ENCODE peak calls at places on chromosomes 1 and 21, in eight cellular contexts. T is suprapubic skin, C is heart right ventricle, P is cardiac fibroblast, W is uterus, I is RWPE1, J is heart left ventricle, G is HL-60. U is an unnamed sample.

GRCh38 chr1:3743421-3743820 is 8.8 kb upstream of the CCDC27 start:
- DNase-seq in T (no peak), C (no peak), P (peak), W (no peak), I (no peak), J (no peak), G (no peak), U (no peak)

GRCh38 chr1:225368036-225368552 is 59.7 kb downstream of the LBR start:
- DNase-seq in T (no peak), C (no peak), P (no peak), W (no peak), I (no peak), J (no peak), G (no peak), U (no peak)

GRCh38 chr1:151006331-151007052 is at the start of gene MINDY1:
- DNase-seq in T (peak), C (peak), P (peak), W (peak), I (peak), J (peak), G (peak), U (peak)

GRCh38 chr1:64312431-64312830 is 109.0 kb downstream of the UBE2U start:
- DNase-seq in T (no peak), C (no peak), P (no peak), W (no peak), I (no peak), J (no peak), G (no peak), U (no peak)

GRCh38 chr1:226601456-226601855 is 52.9 kb downstream of the STUM start:
- DNase-seq in T (no peak), C (no peak), P (no peak), W (no peak), I (no peak), J (no peak), G (no peak), U (no peak)

GRCh38 chr1:245512181-245512888 is 357.6 kb downstream of the KIF26B start:
- DNase-seq in T (no peak), C (no peak), P (no peak), W (no peak), I (no peak), J (no peak), G (no peak), U (no peak)

GRCh38 chr21:14736162-14736561 is 190.0 kb upstream of the SAMSN1 start:
- DNase-seq in T (no peak), C (no peak), P (no peak), W (no peak), I (no peak), J (no peak), G (no peak), U (peak)

GRCh38 chr1:17232759-17233661 is 15.9 kb upstream of the PADI3 start:
- DNase-seq in T (no peak), C (no peak), P (peak), W (no peak), I (peak), J (no peak), G (no peak), U (no peak)

GRCh38 chr1:99640672-99641071 is 5.2 kb upstream of the PALMD start:
- DNase-seq in T (no peak), C (no peak), P (no peak), W (no peak), I (no peak), J (no peak), G (no peak), U (no peak)

GRCh38 chr1:117113199-117113598 is 8.3 kb downstream of the TRIM45 start:
- DNase-seq in T (no peak), C (no peak), P (no peak), W (no peak), I (no peak), J (no peak), G (no peak), U (no peak)

GRCh38 chr21:28518620-28519019 is 474.1 kb downstream of the LTN1 start:
- DNase-seq in T (no peak), C (no peak), P (peak), W (no peak), I (no peak), J (no peak), G (no peak), U (no peak)

GRCh38 chr1:98325646-98326441 is 335.7 kb upstream of the SNX7 start:
- DNase-seq in T (peak), C (peak), P (peak), W (no peak), I (peak), J (no peak), G (no peak), U (no peak)

GRCh38 chr1:56034222-56034621 is 545.1 kb downstream of the PLPP3 start:
- DNase-seq in T (no peak), C (no peak), P (peak), W (no peak), I (no peak), J (no peak), G (no peak), U (no peak)

GRCh38 chr1:244050835-244051444 is at the start of gene ZBTB18:
- DNase-seq in T (no peak), C (no peak), P (peak), W (no peak), I (no peak), J (no peak), G (no peak), U (no peak)

GRCh38 chr1:185719021-185719420 is 15.2 kb upstream of the HMCN1 start:
- DNase-seq in T (no peak), C (no peak), P (peak), W (no peak), I (peak), J (no peak), G (no peak), U (no peak)

GRCh38 chr1:21924503-21925005 is 12.6 kb downstream of the HSPG2 start:
- DNase-seq in T (no peak), C (no peak), P (no peak), W (peak), I (no peak), J (peak), G (peak), U (no peak)

GRCh38 chr1:93907718-93908117 is 1.5 kb downstream of the GCLM start:
- DNase-seq in T (no peak), C (peak), P (peak), W (no peak), I (no peak), J (peak), G (no peak), U (no peak)

GRCh38 chr1:100773444-100773843 is 53.9 kb downstream of the VCAM1 start:
- DNase-seq in T (no peak), C (no peak), P (peak), W (no peak), I (no peak), J (no peak), G (no peak), U (no peak)

GRCh38 chr1:74835046-74835445 is 102.1 kb downstream of the TYW3 start:
- DNase-seq in T (no peak), C (no peak), P (no peak), W (no peak), I (no peak), J (no peak), G (no peak), U (no peak)

DNA sequence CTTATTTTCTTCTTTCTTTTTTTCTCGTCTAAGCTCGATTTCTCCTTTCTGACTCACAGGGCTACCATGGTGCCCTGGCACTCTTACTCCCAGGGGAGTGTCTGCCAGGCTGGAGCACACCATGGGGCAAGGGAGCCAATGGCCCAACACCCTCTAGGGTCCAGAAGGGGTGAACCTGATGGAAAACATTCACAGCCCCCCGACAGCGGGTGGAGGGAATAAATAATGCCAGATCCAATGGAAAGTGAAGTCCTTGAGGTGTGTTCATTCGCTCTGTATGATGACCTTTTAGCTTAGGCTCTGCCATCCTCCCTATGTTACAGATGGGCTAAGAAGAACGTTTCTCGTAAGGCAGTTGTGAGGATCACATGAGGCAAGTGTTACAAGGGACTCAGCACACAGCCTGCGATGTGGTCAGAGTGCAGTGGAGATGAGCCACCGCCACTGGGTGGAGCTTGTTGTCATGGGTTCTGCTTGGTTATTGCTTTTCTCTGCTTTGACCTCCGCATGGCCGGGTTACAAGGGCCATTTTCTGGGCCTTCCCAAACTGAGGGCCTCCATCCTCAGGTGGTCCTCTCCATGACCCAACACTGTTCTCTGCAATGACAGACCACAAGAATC is 3.5 kb upstream of the FCMR start:
- DNase-seq in T (no peak), C (peak), P (no peak), W (no peak), I (no peak), J (no peak), G (peak), U (peak)
- TF ChIP-seq CTCF in T (no peak), C (peak), P (no peak), W (no peak), I (no peak), J (no peak), G (no peak), U (peak)

DNA sequence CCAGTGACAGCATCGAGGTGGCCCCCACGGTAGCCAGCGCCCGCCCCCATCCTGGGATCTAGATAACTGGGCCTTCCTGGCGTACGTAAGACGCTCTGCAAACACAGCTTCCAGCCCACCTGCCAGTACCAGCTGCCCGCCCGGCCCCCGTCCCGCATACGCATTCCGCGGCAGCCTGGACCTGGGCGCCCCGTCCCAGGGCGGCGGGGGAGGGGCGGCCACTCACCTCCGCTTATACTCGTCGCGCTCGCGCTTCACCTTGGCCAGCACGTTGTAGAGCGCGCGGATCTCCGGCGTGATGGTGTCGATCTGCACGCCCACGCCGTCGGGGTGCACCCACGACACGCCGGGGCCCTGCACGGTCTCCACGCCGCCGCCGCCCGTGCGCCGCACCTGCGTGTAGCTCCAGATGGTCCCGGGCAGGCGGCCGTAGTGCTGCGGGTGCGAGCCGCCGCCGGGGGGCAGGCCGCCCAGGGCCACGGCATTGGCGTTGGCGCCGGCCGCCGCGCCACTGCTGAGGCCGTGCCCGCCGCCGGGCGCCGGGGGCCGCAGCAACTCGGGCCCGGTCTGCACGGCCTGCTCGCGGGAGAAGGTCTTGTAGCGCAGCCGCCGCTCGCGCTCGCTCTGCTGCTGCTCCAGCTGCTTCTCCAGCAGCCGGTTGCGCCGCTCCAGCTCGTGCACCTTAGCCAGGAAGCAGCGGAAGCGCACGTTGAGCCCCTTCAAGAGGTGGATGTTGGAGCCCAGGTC is 861 bp downstream of the IFFO2 start:
- DNase-seq in T (no peak), C (peak), P (peak), W (peak), I (peak), J (peak), G (peak), U (no peak)
- TF ChIP-seq CTCF in T (no peak), C (peak), P (no peak), W (no peak), I (peak), J (peak), G (no peak), U (peak)

GRCh38 chr1:221741971-221742554 is at the start of gene DUSP10:
- DNase-seq in T (peak), C (peak), P (peak), W (peak), I (peak), J (peak), G (peak), U (peak)

GRCh38 chr1:221741364-221741970 is 422 bp downstream of the DUSP10 start:
- DNase-seq in T (no peak), C (no peak), P (no peak), W (peak), I (peak), J (peak), G (peak), U (peak)

GRCh38 chr1:221743416-221744208 is 1.7 kb upstream of the DUSP10 start:
- DNase-seq in T (no peak), C (no peak), P (no peak), W (no peak), I (no peak), J (no peak), G (no peak), U (peak)

GRCh38 chr1:221740941-221741363 is 937 bp downstream of the DUSP10 start:
- DNase-seq in T (no peak), C (no peak), P (peak), W (no peak), I (peak), J (no peak), G (no peak), U (no peak)

GRCh38 chr1:221742555-221743415 is 896 bp upstream of the DUSP10 start:
- DNase-seq in T (peak), C (peak), P (peak), W (peak), I (peak), J (peak), G (peak), U (peak)
- TF ChIP-seq CTCF in T (peak), C (peak), P (no peak), W (no peak), I (peak), J (peak), G (no peak), U (no peak)

DNA sequence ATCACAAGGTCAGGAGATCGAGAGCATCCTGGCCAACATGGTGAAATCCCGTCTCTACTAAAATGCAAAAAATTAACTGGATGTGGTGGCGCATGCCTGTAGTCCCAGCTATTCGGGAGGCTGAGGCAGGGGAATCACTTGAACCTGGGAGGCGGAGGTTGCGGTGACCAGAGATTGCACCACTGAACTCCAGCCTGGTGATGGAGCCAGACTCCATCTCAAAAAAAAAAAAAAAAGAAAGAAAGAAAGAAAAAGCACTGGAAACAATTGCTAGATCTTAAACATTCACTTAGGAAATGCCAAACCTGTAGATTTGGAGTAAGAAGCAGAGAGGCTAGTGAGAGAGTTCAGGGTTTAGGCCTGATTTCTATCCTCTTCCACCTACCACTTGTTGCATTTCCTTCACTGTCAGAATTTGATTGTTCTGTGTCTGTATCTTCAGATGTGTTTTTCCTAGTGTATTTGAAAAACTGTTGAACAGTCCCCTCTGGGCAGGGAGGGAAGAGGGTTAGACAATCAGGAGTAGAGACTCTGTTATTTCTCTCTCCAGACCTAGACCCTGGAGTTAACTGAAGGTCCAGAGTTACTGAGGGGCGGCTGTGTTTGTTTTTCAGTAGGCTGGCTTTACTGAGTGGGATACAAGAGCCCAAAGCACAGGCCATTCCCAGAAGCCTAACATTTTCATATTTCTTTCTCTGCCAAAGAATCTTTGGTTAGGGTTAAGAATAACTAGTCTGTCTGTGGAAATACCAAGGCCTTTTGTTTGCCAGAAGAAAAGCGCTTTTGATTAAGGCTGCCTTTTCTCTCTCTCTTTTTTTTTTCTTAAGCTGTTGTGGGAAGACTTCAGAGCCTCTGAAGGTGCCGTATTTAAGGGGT is 31.1 kb upstream of the MACF1 start:
- DNase-seq in T (no peak), C (no peak), P (no peak), W (no peak), I (no peak), J (no peak), G (no peak), U (no peak)
- TF ChIP-seq CTCF in T (no peak), C (peak), P (no peak), W (peak), I (no peak), J (no peak), G (no peak), U (no peak)

U was measured in GM10248.